ENCODE peak calls at places on chromosomes 3 and 15, in seven cellular contexts. S is C1 segment of cervical spinal cord; K is stimulated activated CD4-positive, alpha-beta T cell treated with anti-CD3 and anti-CD28 coated beads, TNF-alpha, amount 100 ng/mL, for 24 hours; G is DMS153; H is BJ; D is kidney epithelial cell; N is GM18507. M is an unnamed sample.

GRCh38 chr3:65490132-65490531 is 548.6 kb downstream of the MAGI1 start:
- DNase-seq in S (no peak), K (no peak), G (no peak), H (no peak), D (no peak), N (no peak), M (no peak)

GRCh38 chr3:194269610-194270145 is 81.5 kb downstream of the CPN2 start:
- DNase-seq in S (peak), K (no peak), G (no peak), H (no peak), D (no peak), N (no peak), M (no peak)

GRCh38 chr15:81398910-81399551 is 25.0 kb upstream of the TMC3 start:
- DNase-seq in S (no peak), K (no peak), G (no peak), H (peak), D (no peak), N (no peak), M (no peak)

GRCh38 chr15:72796515-72797337 is 13.2 kb upstream of the ADPGK start:
- DNase-seq in S (peak), K (no peak), G (no peak), H (no peak), D (no peak), N (peak), M (peak)

GRCh38 chr3:45978348-45978747 is 17.3 kb downstream of the FYCO1 start:
- DNase-seq in S (no peak), K (no peak), G (no peak), H (no peak), D (no peak), N (no peak), M (no peak)

GRCh38 chr15:77335298-77335697 is 84.6 kb downstream of the PEAK1 start:
- DNase-seq in S (no peak), K (no peak), G (no peak), H (no peak), D (no peak), N (no peak), M (no peak)

GRCh38 chr15:80990955-80991354 is 1.3 kb upstream of the MESD start:
- DNase-seq in S (no peak), K (no peak), G (no peak), H (no peak), D (no peak), N (no peak), M (no peak)

GRCh38 chr3:127915937-127916480 is 977 bp downstream of the KBTBD12 start:
- DNase-seq in S (no peak), K (no peak), G (no peak), H (no peak), D (no peak), N (no peak), M (no peak)

GRCh38 chr3:143277531-143277930 is 158.0 kb downstream of the CHST2 start:
- DNase-seq in S (no peak), K (no peak), G (no peak), H (no peak), D (no peak), N (no peak), M (no peak)

GRCh38 chr3:186121968-186122367 is 13.1 kb upstream of the ETV5 start:
- DNase-seq in S (no peak), K (no peak), G (no peak), H (no peak), D (no peak), N (no peak), M (no peak)

GRCh38 chr15:90058308-90058707 is 44.0 kb downstream of the IDH2 start:
- DNase-seq in S (no peak), K (no peak), G (no peak), H (no peak), D (no peak), N (no peak), M (no peak)

GRCh38 chr3:48142316-48142870 is 45.8 kb downstream of the CDC25A start:
- DNase-seq in S (no peak), K (no peak), G (no peak), H (no peak), D (no peak), N (no peak), M (no peak)

GRCh38 chr15:42133892-42134502 is 22.4 kb downstream of the PLA2G4F start:
- DNase-seq in S (peak), K (peak), G (no peak), H (no peak), D (no peak), N (peak), M (peak)

GRCh38 chr3:146892041-146892440 is 286.9 kb upstream of the PLSCR5 start:
- DNase-seq in S (no peak), K (no peak), G (no peak), H (no peak), D (no peak), N (no peak), M (no peak)

GRCh38 chr3:154684021-154684420 is 254.0 kb upstream of the GPR149 start:
- DNase-seq in S (no peak), K (no peak), G (no peak), H (no peak), D (no peak), N (no peak), M (no peak)

GRCh38 chr3:178059836-178060235 is 476.4 kb upstream of the KCNMB2 start:
- DNase-seq in S (no peak), K (no peak), G (no peak), H (no peak), D (no peak), N (no peak), M (no peak)

GRCh38 chr15:59991919-59992318 is 12.2 kb upstream of the FOXB1 start:
- DNase-seq in S (no peak), K (no peak), G (peak), H (no peak), D (no peak), N (no peak), M (no peak)

GRCh38 chr15:29936353-29937049 is 114.2 kb upstream of the TJP1 start:
- DNase-seq in S (no peak), K (no peak), G (no peak), H (no peak), D (no peak), N (no peak), M (no peak)

GRCh38 chr3:193998628-193999027 is 137.3 kb upstream of the HES1 start:
- DNase-seq in S (no peak), K (no peak), G (no peak), H (no peak), D (no peak), N (no peak), M (no peak)

GRCh38 chr3:112395166-112395894 is 62.4 kb downstream of the CD200 start:
- DNase-seq in S (no peak), K (no peak), G (no peak), H (no peak), D (no peak), N (no peak), M (no peak)

GRCh38 chr3:11385329-11385728 is 113.1 kb downstream of the ATG7 start:
- DNase-seq in S (no peak), K (no peak), G (no peak), H (no peak), D (no peak), N (no peak), M (no peak)

GRCh38 chr15:79834496-79834895 is 62.3 kb downstream of the MTHFS start:
- DNase-seq in S (no peak), K (no peak), G (peak), H (no peak), D (no peak), N (no peak), M (no peak)

GRCh38 chr3:155412856-155413255 is 119.4 kb upstream of the STRIT1 start:
- DNase-seq in S (no peak), K (no peak), G (no peak), H (no peak), D (no peak), N (no peak), M (peak)

GRCh38 chr3:19901337-19901736 is 32.7 kb downstream of the EFHB start:
- DNase-seq in S (no peak), K (no peak), G (no peak), H (no peak), D (no peak), N (no peak), M (no peak)

GRCh38 chr3:107487490-107487889 is 35.3 kb upstream of the BBX start:
- DNase-seq in S (no peak), K (no peak), G (no peak), H (no peak), D (no peak), N (no peak), M (no peak)

GRCh38 chr3:182414586-182414985 is 378.7 kb upstream of the ATP11B start:
- DNase-seq in S (no peak), K (no peak), G (no peak), H (no peak), D (no peak), N (no peak), M (no peak)

GRCh38 chr3:115341208-115341607 is 194.1 kb upstream of the ZBTB20 start:
- DNase-seq in S (no peak), K (no peak), G (no peak), H (no peak), D (peak), N (no peak), M (no peak)

M was measured in HuH-7.